ENCODE peak calls at places on chromosome 2, in four cellular contexts. W is NCI-H774, U is NCI-H1092 treated with DMSO at 0.1 percent for 48 hours, V is mesenteric fat pad. H is an unnamed sample.

GRCh38 chr2:230473378-230473777 is 57.4 kb downstream of the SP100 start:
- DNase-seq in U (no peak), W (no peak), V (no peak), H (no peak)

GRCh38 chr2:212618636-212619035 is 80.0 kb upstream of the ERBB4 start:
- DNase-seq in U (no peak), W (no peak), V (no peak), H (no peak)

GRCh38 chr2:157786663-157787363 is 89.3 kb downstream of the ACVR1 start:
- DNase-seq in W (no peak), V (no peak), U (no peak), H (no peak)

GRCh38 chr2:85924522-85924921 is 35.7 kb upstream of the ST3GAL5 start:
- DNase-seq in W (no peak), U (no peak), V (no peak), H (no peak)

GRCh38 chr2:121596221-121597080 is 52.8 kb downstream of the CLASP1 start:
- DNase-seq in W (no peak), V (no peak), U (peak; percentile 7), H (no peak)

GRCh38 chr2:135954020-135954628 is 31.3 kb downstream of the DARS1 start:
- DNase-seq in W (no peak), V (no peak), U (no peak), H (no peak)

GRCh38 chr2:182542501-182543258 is 115.8 kb upstream of the PDE1A start:
- DNase-seq in U (no peak), V (no peak), W (no peak), H (no peak)

GRCh38 chr2:16293398-16293797 is 353.0 kb downstream of the MYCN start:
- DNase-seq in W (no peak), V (no peak), U (no peak), H (no peak)

GRCh38 chr2:44429034-44429433 is 67.3 kb downstream of the CAMKMT start:
- DNase-seq in U (no peak), V (no peak), W (no peak), H (no peak)

GRCh38 chr2:135473567-135473966 is 57.5 kb downstream of the ZRANB3 start:
- DNase-seq in V (no peak), U (no peak), W (no peak), H (no peak)

GRCh38 chr2:112834379-112835014 is 2.1 kb downstream of the IL1B start:
- DNase-seq in W (no peak), V (no peak), U (no peak), H (no peak)

GRCh38 chr2:236174608-236175001 is 6.4 kb upstream of the GBX2 start:
- DNase-seq in V (peak; percentile 75), W (no peak), U (no peak), H (no peak)

H was measured in NCI-H748 treated with DMSO at 0.1 percent for 48 hours.